ENCODE peak calls at places on chromosomes 6 and 20, in four cellular contexts. One of them, this sample, is unnamed. For H3K36me3, the result is how much of the 10 kb centered on the place peaks cover.

GRCh38 chr20:8505817-8506216 is 373.8 kb downstream of the PLCB1 start:
- DNase-seq in prostate gland: no peak
- DNase-seq in H1: no peak
- DNase-seq in stomach: no peak
- DNase-seq in this sample: no peak

GRCh38 chr20:51428451-51429143 is 113.9 kb downstream of the NFATC2 start:
- DNase-seq in prostate gland: no peak
- DNase-seq in H1: no peak
- DNase-seq in stomach: peak
- DNase-seq in this sample: no peak

GRCh38 chr6:4647414-4648365 is 128.5 kb upstream of the CDYL start:
- DNase-seq in prostate gland: peak
- DNase-seq in H1: peak
- DNase-seq in stomach: peak
- DNase-seq in this sample: no peak

GRCh38 chr6:91613481-91613880 is 1026.6 kb upstream of the MAP3K7 start:
- DNase-seq in prostate gland: no peak
- DNase-seq in H1: no peak
- DNase-seq in stomach: no peak
- DNase-seq in this sample: no peak

GRCh38 chr6:79403525-79403924 is 133.7 kb downstream of the LCA5 start:
- DNase-seq in prostate gland: no peak
- DNase-seq in H1: no peak
- DNase-seq in stomach: no peak
- DNase-seq in this sample: no peak

GRCh38 chr6:150025201-150025917 is at the start of gene RAET1L:
- DNase-seq in prostate gland: peak
- DNase-seq in H1: no peak
- DNase-seq in stomach: peak
- DNase-seq in this sample: no peak

GRCh38 chr6:24520929-24521546 is 26.3 kb downstream of the ALDH5A1 start:
- DNase-seq in prostate gland: peak
- DNase-seq in H1: peak
- DNase-seq in stomach: peak
- DNase-seq in this sample: no peak

GRCh38 chr6:110217255-110217654 is 37.0 kb downstream of the CDC40 start:
- DNase-seq in prostate gland: no peak
- DNase-seq in H1: no peak
- DNase-seq in stomach: no peak
- DNase-seq in this sample: no peak

GRCh38 chr6:122653094-122653493 is 42.9 kb downstream of the PKIB start:
- DNase-seq in prostate gland: no peak
- DNase-seq in H1: no peak
- DNase-seq in stomach: no peak
- DNase-seq in this sample: no peak

GRCh38 chr6:54957698-54958097 is 111.1 kb downstream of the FAM83B start:
- DNase-seq in prostate gland: no peak
- DNase-seq in H1: no peak
- DNase-seq in stomach: no peak
- DNase-seq in this sample: no peak

GRCh38 chr20:309306-309840 is 12.0 kb downstream of the ZCCHC3 start:
- DNase-seq in prostate gland: no peak
- DNase-seq in H1: no peak
- DNase-seq in stomach: no peak
- DNase-seq in this sample: no peak

GRCh38 chr20:34549291-34549928 is 9.1 kb upstream of the MAP1LC3A start:
- DNase-seq in prostate gland: peak
- DNase-seq in H1: peak
- DNase-seq in stomach: no peak
- DNase-seq in this sample: no peak

GRCh38 chr6:48928937-48929336 is 534.1 kb downstream of the MMUT start:
- DNase-seq in prostate gland: no peak
- DNase-seq in H1: no peak
- DNase-seq in stomach: no peak
- DNase-seq in this sample: no peak

GRCh38 chr6:155461636-155462035 is 6.0 kb upstream of the NOX3 start:
- DNase-seq in prostate gland: no peak
- DNase-seq in H1: no peak
- DNase-seq in stomach: no peak
- DNase-seq in this sample: no peak

GRCh38 chr20:24206995-24207394 is 218.4 kb upstream of the GGTLC1 start:
- DNase-seq in prostate gland: no peak
- DNase-seq in H1: no peak
- DNase-seq in stomach: no peak
- DNase-seq in this sample: no peak

GRCh38 chr20:21968486-21968885 is 263.0 kb downstream of the PAX1 start:
- DNase-seq in prostate gland: no peak
- DNase-seq in H1: no peak
- DNase-seq in stomach: no peak
- DNase-seq in this sample: no peak

GRCh38 chr6:28159029-28159607 is 17.4 kb downstream of the ZKSCAN8 start:
- DNase-seq in prostate gland: no peak
- DNase-seq in H1: no peak
- DNase-seq in stomach: no peak
- DNase-seq in this sample: no peak

GRCh38 chr6:34671801-34672656 is 24.5 kb downstream of the ILRUN start:
- DNase-seq in prostate gland: no peak
- DNase-seq in H1: no peak
- DNase-seq in stomach: no peak
- DNase-seq in this sample: no peak

GRCh38 chr20:7497985-7498384 is 442.3 kb downstream of the HAO1 start:
- DNase-seq in prostate gland: no peak
- DNase-seq in H1: no peak
- DNase-seq in stomach: no peak
- DNase-seq in this sample: no peak

GRCh38 chr6:166584813-166585429 is 1.6 kb downstream of the RAMACL start:
- DNase-seq in prostate gland: no peak
- DNase-seq in H1: no peak
- DNase-seq in stomach: no peak
- DNase-seq in this sample: no peak

GRCh38 chr6:150881911-150882481 is 16.5 kb downstream of the MTHFD1L start:
- DNase-seq in prostate gland: peak
- DNase-seq in H1: no peak
- DNase-seq in stomach: no peak
- DNase-seq in this sample: no peak

GRCh38 chr6:149271348-149272340 is 45.9 kb upstream of the TAB2 start:
- DNase-seq in prostate gland: no peak
- DNase-seq in H1: no peak
- DNase-seq in stomach: no peak
- DNase-seq in this sample: peak

GRCh38 chr20:34445177-34446065 is 70.8 kb upstream of the DYNLRB1 start:
- DNase-seq in prostate gland: no peak
- DNase-seq in H1: no peak
- DNase-seq in stomach: no peak
- DNase-seq in this sample: no peak

GRCh38 chr6:37531026-37531425 is 31.3 kb upstream of the CCDC167 start:
- DNase-seq in prostate gland: no peak
- DNase-seq in H1: no peak
- DNase-seq in stomach: no peak
- DNase-seq in this sample: no peak

GRCh38 chr6:132888701-132889100 is 74.3 kb downstream of the RPS12 start:
- DNase-seq in prostate gland: no peak
- DNase-seq in H1: no peak
- DNase-seq in stomach: no peak
- DNase-seq in this sample: no peak

GRCh38 chr6:170255426-170256125 is 35.3 kb downstream of the DLL1 start:
- DNase-seq in prostate gland: no peak
- DNase-seq in H1: no peak
- DNase-seq in stomach: no peak
- DNase-seq in this sample: no peak

GRCh38 chr6:105781905-105782304 is 304.2 kb upstream of the PRDM1 start:
- DNase-seq in prostate gland: no peak
- DNase-seq in H1: no peak
- DNase-seq in stomach: no peak
- DNase-seq in this sample: no peak

GRCh38 chr6:167827588-167828324 is 1.0 kb downstream of the AFDN start:
- DNase-seq in prostate gland: peak
- DNase-seq in H1: peak
- DNase-seq in stomach: peak
- DNase-seq in this sample: no peak

GRCh38 chr6:34709386-34709785 is 12.8 kb upstream of the ILRUN start:
- DNase-seq in prostate gland: peak
- DNase-seq in H1: no peak
- DNase-seq in stomach: peak
- DNase-seq in this sample: no peak

GRCh38 chr6:23316131-23316530 is 746.8 kb downstream of the HDGFL1 start:
- DNase-seq in prostate gland: no peak
- DNase-seq in H1: no peak
- DNase-seq in stomach: no peak
- DNase-seq in this sample: no peak

GRCh38 chr6:1726341-1726763 is 116.6 kb downstream of the FOXC1 start:
- DNase-seq in prostate gland: no peak
- DNase-seq in H1: no peak
- DNase-seq in stomach: no peak
- DNase-seq in this sample: no peak

GRCh38 chr20:42482808-42483207 is 706.9 kb downstream of the PTPRT start:
- DNase-seq in prostate gland: no peak
- DNase-seq in H1: no peak
- DNase-seq in stomach: no peak
- DNase-seq in this sample: no peak

GRCh38 chr20:57378646-57379262 is 12.4 kb upstream of the RBM38 start:
- DNase-seq in prostate gland: no peak
- DNase-seq in H1: no peak
- DNase-seq in stomach: no peak
- DNase-seq in this sample: no peak

GRCh38 chr20:57379263-57379647 is 11.9 kb upstream of the RBM38 start:
- DNase-seq in prostate gland: no peak
- DNase-seq in H1: no peak
- DNase-seq in stomach: no peak
- DNase-seq in this sample: no peak

GRCh38 chr20:57377350-57377749 is 13.8 kb upstream of the RBM38 start:
- DNase-seq in prostate gland: no peak
- DNase-seq in H1: no peak
- DNase-seq in stomach: no peak
- DNase-seq in this sample: no peak

GRCh38 chr20:57380081-57380750 is 11.0 kb upstream of the RBM38 start:
- DNase-seq in prostate gland: no peak
- DNase-seq in H1: no peak
- DNase-seq in stomach: peak
- DNase-seq in this sample: no peak

GRCh38 chr20:57378107-57378506 is 13.1 kb upstream of the RBM38 start:
- DNase-seq in prostate gland: no peak
- DNase-seq in H1: no peak
- DNase-seq in stomach: peak
- DNase-seq in this sample: no peak
- H3K36me3 ChIP-seq in prostate gland: under half
- H3K36me3 ChIP-seq in H1: under half
- H3K36me3 ChIP-seq in stomach: half or more
- H3K36me3 ChIP-seq in this sample: under half

GRCh38 chr20:12177657-12178293 is 260.1 kb downstream of the BTBD3 start:
- DNase-seq in prostate gland: no peak
- DNase-seq in H1: no peak
- DNase-seq in stomach: no peak
- DNase-seq in this sample: no peak

GRCh38 chr20:12170406-12170805 is 252.7 kb downstream of the BTBD3 start:
- DNase-seq in prostate gland: no peak
- DNase-seq in H1: no peak
- DNase-seq in stomach: no peak
- DNase-seq in this sample: no peak

GRCh38 chr20:12173333-12173732 is 255.6 kb downstream of the BTBD3 start:
- DNase-seq in prostate gland: no peak
- DNase-seq in H1: no peak
- DNase-seq in stomach: no peak
- DNase-seq in this sample: no peak

GRCh38 chr20:12175538-12175937 is 257.8 kb downstream of the BTBD3 start:
- DNase-seq in prostate gland: no peak
- DNase-seq in H1: no peak
- DNase-seq in stomach: no peak
- DNase-seq in this sample: no peak

GRCh38 chr20:12171927-12172581 is 254.4 kb downstream of the BTBD3 start:
- DNase-seq in prostate gland: no peak
- DNase-seq in H1: no peak
- DNase-seq in stomach: no peak
- DNase-seq in this sample: no peak
- H3K27ac ChIP-seq in prostate gland: no peak
- H3K27ac ChIP-seq in H1: no peak
- H3K27ac ChIP-seq in stomach: peak
- H3K27ac ChIP-seq in this sample: no peak

GRCh38 chr20:32227744-32228688 is 20.3 kb downstream of the POFUT1 start:
- DNase-seq in prostate gland: peak
- DNase-seq in H1: no peak
- DNase-seq in stomach: peak
- DNase-seq in this sample: no peak

GRCh38 chr20:32227316-32227715 is 19.6 kb downstream of the POFUT1 start:
- DNase-seq in prostate gland: no peak
- DNase-seq in H1: no peak
- DNase-seq in stomach: peak
- DNase-seq in this sample: no peak

GRCh38 chr20:32229351-32229750 is 21.7 kb downstream of the POFUT1 start:
- DNase-seq in prostate gland: no peak
- DNase-seq in H1: no peak
- DNase-seq in stomach: no peak
- DNase-seq in this sample: no peak

GRCh38 chr20:32224463-32224862 is 16.8 kb downstream of the POFUT1 start:
- DNase-seq in prostate gland: no peak
- DNase-seq in H1: no peak
- DNase-seq in stomach: peak
- DNase-seq in this sample: no peak
- H3K36me3 ChIP-seq in prostate gland: under half
- H3K36me3 ChIP-seq in H1: under half
- H3K36me3 ChIP-seq in stomach: half or more
- H3K36me3 ChIP-seq in this sample: under half

DNA sequence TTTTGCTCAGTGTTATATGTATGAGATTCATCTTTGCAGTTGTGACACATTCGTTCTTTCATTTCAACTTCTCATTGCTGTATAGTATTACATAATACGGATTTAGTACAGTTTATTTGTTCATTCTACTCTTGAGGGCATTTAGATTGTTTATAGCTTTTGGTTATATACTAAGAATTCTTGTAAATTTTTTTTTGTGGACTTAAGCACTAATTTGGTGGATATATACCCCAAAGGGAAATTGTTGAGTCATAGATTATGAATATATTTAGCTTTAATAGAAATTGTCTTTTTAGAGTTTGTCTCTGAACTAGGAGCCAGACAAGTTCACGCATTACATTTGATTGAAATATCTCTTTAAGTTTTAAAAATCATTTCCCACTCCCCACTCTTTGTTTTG is 79.6 kb downstream of the DNAH8 start:
- DNase-seq in prostate gland: no peak
- DNase-seq in H1: no peak
- DNase-seq in stomach: no peak
- DNase-seq in this sample: no peak
- H3K27ac ChIP-seq in prostate gland: no peak
- H3K27ac ChIP-seq in H1: no peak
- H3K27ac ChIP-seq in stomach: no peak
- H3K27ac ChIP-seq in this sample: no peak

This sample was measured in esophagus squamous epithelium.